ENCODE peak calls at places on chromosomes 6 and 20, in five cellular contexts. R is HepG2, B is HCT116, Y is SK-N-SH, T is K562. A is an unnamed sample.

GRCh38 chr6:45965007-45965406 is 50.7 kb downstream of the CLIC5 start:
- DNase-seq in T (no peak), B (no peak), Y (no peak), R (no peak), A (no peak)

GRCh38 chr20:710762-711120 is 35.1 kb upstream of the SCRT2 start:
- DNase-seq in R (no peak), T (no peak), Y (no peak), B (no peak), A (no peak)

GRCh38 chr6:138454976-138455706 is 44.2 kb downstream of the NHSL1 start:
- DNase-seq in T (peak; percentile 15), B (peak; percentile 58), R (no peak), Y (no peak), A (peak; percentile 37)

GRCh38 chr6:106159531-106159940 is 73.4 kb downstream of the PRDM1 start:
- DNase-seq in R (no peak), T (no peak), B (peak; percentile 18), Y (no peak), A (no peak)

GRCh38 chr20:37564388-37565133 is 36.9 kb upstream of the BLCAP start:
- DNase-seq in T (peak; percentile 62), R (peak; percentile 30), Y (peak; percentile 90), B (no peak), A (no peak)

GRCh38 chr6:133577851-133578250 is 311.1 kb upstream of the TCF21 start:
- DNase-seq in T (no peak), Y (no peak), R (no peak), B (no peak), A (no peak)

GRCh38 chr6:87887266-87887665 is 160.4 kb upstream of the SPACA1 start:
- DNase-seq in R (no peak), Y (no peak), B (no peak), T (no peak), A (no peak)

GRCh38 chr6:97195117-97195516 is 87.9 kb downstream of the MMS22L start:
- DNase-seq in R (no peak), T (no peak), Y (no peak), B (no peak), A (no peak)

GRCh38 chr6:42404494-42404893 is 47.2 kb downstream of the TRERF1 start:
- DNase-seq in Y (no peak), R (no peak), T (peak; percentile 84), B (peak; percentile 82), A (no peak)

GRCh38 chr6:104187616-104188015 is 672.1 kb downstream of the HACE1 start:
- DNase-seq in B (no peak), Y (no peak), R (no peak), T (no peak), A (no peak)

GRCh38 chr20:50039706-50040431 is 57.1 kb downstream of the SNAI1 start:
- DNase-seq in R (no peak), T (no peak), B (no peak), Y (peak; percentile 72), A (no peak)

GRCh38 chr20:50040432-50041237 is 57.9 kb downstream of the SNAI1 start:
- DNase-seq in Y (no peak), R (no peak), T (no peak), B (no peak), A (no peak)

GRCh38 chr20:50042370-50043313 is 59.9 kb downstream of the SNAI1 start:
- DNase-seq in R (no peak), Y (no peak), T (no peak), B (no peak), A (no peak)

GRCh38 chr20:50043573-50044352 is 61.0 kb downstream of the SNAI1 start:
- DNase-seq in Y (no peak), B (no peak), R (no peak), T (no peak), A (no peak)

GRCh38 chr20:50041238-50041915 is 58.6 kb downstream of the SNAI1 start:
- DNase-seq in R (no peak), T (no peak), Y (no peak), B (no peak), A (no peak)
- TF ChIP-seq ZBTB33 in R (no peak), T (peak; percentile 38), Y (no peak), B (no peak), A (no peak)

GRCh38 chr6:25169551-25170335 is 109.4 kb upstream of the CARMIL1 start:
- DNase-seq in T (no peak), B (no peak), Y (no peak), R (no peak), A (no peak)
- TF ChIP-seq ZBTB33 in T (no peak), B (no peak), Y (no peak), R (no peak), A (no peak)

DNA sequence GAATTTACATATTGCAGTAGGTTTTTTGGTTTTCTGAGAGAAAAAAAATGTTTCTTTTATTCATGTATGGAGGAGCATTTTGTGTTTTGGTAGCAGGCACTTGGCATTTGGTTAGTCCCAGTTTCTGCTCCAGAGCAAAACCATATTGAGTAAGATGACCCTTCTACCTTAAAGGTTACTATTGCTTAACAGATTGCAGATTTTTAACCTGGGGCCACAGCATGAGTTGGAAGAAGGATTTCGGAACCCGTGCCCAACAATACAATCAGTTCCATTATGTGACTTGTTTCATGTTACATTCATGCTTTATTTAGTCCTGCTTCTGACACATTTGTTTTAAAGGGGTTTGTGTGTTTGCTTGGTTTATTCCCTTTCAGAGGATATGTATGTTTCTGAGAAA is 496.3 kb downstream of the TFAP2B start:
- DNase-seq in T (no peak), Y (no peak), R (no peak), B (no peak), A (no peak)
- TF ChIP-seq ZBTB33 in T (no peak), Y (no peak), R (no peak), B (no peak), A (no peak)

GRCh38 chr6:152984387-152984872 is 1.6 kb upstream of the FBXO5 start:
- DNase-seq in Y (no peak), R (no peak), B (no peak), T (no peak), A (peak; percentile 51)

GRCh38 chr6:152981219-152981618 is 1.6 kb downstream of the FBXO5 start:
- DNase-seq in R (no peak), T (no peak), B (no peak), Y (no peak), A (no peak)

GRCh38 chr6:152981989-152982767 is 663 bp downstream of the FBXO5 start:
- DNase-seq in B (no peak), Y (peak; percentile 66), R (no peak), T (peak; percentile 64), A (no peak)

GRCh38 chr6:152982768-152983636 is at the start of gene FBXO5:
- DNase-seq in Y (peak; percentile 97), T (peak; percentile 99), R (peak; percentile 96), B (peak; percentile 94), A (peak; percentile 85)

GRCh38 chr6:152983637-152984386 is 971 bp upstream of the FBXO5 start:
- DNase-seq in B (peak; percentile 61), Y (peak; percentile 19), T (peak; percentile 93), R (peak; percentile 60), A (peak; percentile 84)
- TF ChIP-seq ZBTB33 in B (no peak), Y (no peak), T (no peak), R (no peak), A (no peak)

GRCh38 chr20:5480824-5481600 is 164.3 kb upstream of the PROKR2 start:
- DNase-seq in Y (no peak), R (no peak), B (no peak), T (no peak), A (no peak)
- TF ChIP-seq ZBTB33 in Y (no peak), R (no peak), B (no peak), T (no peak), A (no peak)

DNA sequence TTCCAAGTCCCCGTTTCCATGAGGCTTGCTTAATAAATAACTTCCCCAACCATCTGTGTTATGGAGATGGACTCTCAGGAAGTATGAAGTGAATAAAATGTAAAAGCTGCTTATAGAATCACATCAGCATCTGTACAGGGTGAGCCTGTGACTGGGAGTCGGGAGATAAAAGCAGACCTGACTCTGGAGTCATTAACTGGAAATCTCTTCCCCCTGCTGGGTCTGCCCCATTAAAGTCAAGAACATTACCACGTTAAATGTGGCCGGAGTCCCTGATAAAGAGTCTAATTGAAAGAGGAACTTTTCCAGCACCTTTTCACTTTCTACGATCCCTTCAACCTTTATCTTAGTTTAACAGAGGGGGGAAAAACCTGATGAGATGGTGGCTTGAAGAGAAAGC is 368.5 kb downstream of the DOK5 start:
- DNase-seq in Y (peak; percentile 41), B (no peak), R (no peak), T (no peak), A (no peak)
- TF ChIP-seq ZBTB33 in Y (no peak), B (no peak), R (no peak), T (no peak), A (no peak)

GRCh38 chr20:4571759-4572531 is 149.8 kb upstream of the PRND start:
- DNase-seq in R (no peak), B (no peak), T (no peak), Y (no peak), A (no peak)

GRCh38 chr20:4574356-4574690 is 147.4 kb upstream of the PRND start:
- DNase-seq in T (no peak), B (no peak), R (no peak), Y (no peak), A (no peak)

GRCh38 chr20:4569882-4570281 is 151.8 kb upstream of the PRND start:
- DNase-seq in Y (no peak), T (no peak), R (no peak), B (no peak), A (no peak)

GRCh38 chr20:4578375-4578774 is 143.3 kb upstream of the PRND start:
- DNase-seq in B (no peak), R (no peak), T (no peak), Y (no peak), A (no peak)

GRCh38 chr20:4573564-4574355 is 147.9 kb upstream of the PRND start:
- DNase-seq in Y (no peak), T (no peak), R (no peak), B (no peak), A (no peak)
- TF ChIP-seq ZBTB33 in Y (no peak), T (no peak), R (no peak), B (no peak), A (no peak)

GRCh38 chr20:40565681-40566040 is 123.4 kb downstream of the MAFB start:
- DNase-seq in T (no peak), R (no peak), Y (no peak), B (no peak), A (no peak)

GRCh38 chr20:40562031-40562430 is 127.0 kb downstream of the MAFB start:
- DNase-seq in Y (no peak), B (no peak), T (peak; percentile 28), R (no peak), A (no peak)

GRCh38 chr20:40563296-40563950 is 125.6 kb downstream of the MAFB start:
- DNase-seq in T (peak; percentile 74), B (peak; percentile 60), Y (no peak), R (no peak), A (no peak)

GRCh38 chr20:40568200-40568599 is 120.8 kb downstream of the MAFB start:
- DNase-seq in T (no peak), Y (no peak), R (no peak), B (no peak), A (no peak)

GRCh38 chr20:40564997-40565680 is 123.9 kb downstream of the MAFB start:
- DNase-seq in B (peak; percentile 71), T (peak; percentile 14), R (no peak), Y (no peak), A (no peak)
- TF ChIP-seq ZBTB33 in B (no peak), T (no peak), R (no peak), Y (no peak), A (no peak)